ENCODE peak calls at places on chromosomes 1 and 21, in ten cellular contexts. V is tibial nerve, W is A549, E is GM23338, U is psoas muscle, S is sigmoid colon, A is Panc1, O is fibroblast of lung, D is ascending aorta, B is heart right ventricle. Q is an unnamed sample.

GRCh38 chr1:156511656-156512055 is 11.1 kb upstream of the MEF2D start:
- DNase-seq in A (no peak), D (no peak), V (no peak), E (no peak), U (no peak), B (no peak), W (peak; percentile 38), S (no peak), O (no peak), Q (no peak)

GRCh38 chr21:46392921-46393320 is 65.8 kb upstream of the DIP2A start:
- DNase-seq in O (peak; percentile 52), A (no peak), U (peak; percentile 78), S (peak; percentile 81), W (no peak), V (peak; percentile 41), D (no peak), B (peak; percentile 24), E (no peak), Q (peak; percentile 51)

GRCh38 chr1:25616932-25617625 is 488 bp downstream of the MAN1C1 start:
- DNase-seq in W (no peak), D (no peak), A (no peak), B (no peak), U (peak; percentile 60), E (peak; percentile 48), O (no peak), S (no peak), V (no peak), Q (peak; percentile 34)

GRCh38 chr1:221574529-221574928 is 167.4 kb downstream of the DUSP10 start:
- DNase-seq in V (no peak), E (no peak), S (no peak), O (peak; percentile 69), W (no peak), U (no peak), A (no peak), D (no peak), B (no peak), Q (no peak)

GRCh38 chr1:242425232-242425631 is 99.3 kb downstream of the PLD5 start:
- DNase-seq in B (no peak), E (peak; percentile 33), U (no peak), D (no peak), W (peak; percentile 8), S (no peak), A (no peak), V (no peak), O (no peak), Q (no peak)

GRCh38 chr1:159015440-159015909 is 5.8 kb downstream of the IFI16 start:
- DNase-seq in O (peak; percentile 86), W (no peak), A (no peak), V (no peak), S (peak; percentile 83), B (peak; percentile 66), U (peak; percentile 62), E (no peak), D (peak; percentile 30), Q (peak; percentile 62)

GRCh38 chr1:12296623-12297022 is 66.8 kb downstream of the VPS13D start:
- DNase-seq in V (no peak), U (no peak), A (no peak), D (no peak), S (no peak), O (peak; percentile 87), B (no peak), W (no peak), E (no peak), Q (no peak)

GRCh38 chr1:160154790-160155189 is 3.4 kb downstream of the ATP1A4 start:
- DNase-seq in B (no peak), W (no peak), E (no peak), A (no peak), U (no peak), V (no peak), S (no peak), O (no peak), D (no peak), Q (no peak)

GRCh38 chr1:110877364-110877763 is 4.4 kb downstream of the CD53 start:
- DNase-seq in E (no peak), B (no peak), O (no peak), V (no peak), D (no peak), W (no peak), U (no peak), S (no peak), A (no peak), Q (no peak)

GRCh38 chr1:110877776-110878175 is 4.8 kb downstream of the CD53 start:
- DNase-seq in V (no peak), D (no peak), B (no peak), E (no peak), S (no peak), A (no peak), U (no peak), W (no peak), O (no peak), Q (no peak)

GRCh38 chr1:110880708-110881374 is 7.9 kb downstream of the CD53 start:
- DNase-seq in A (no peak), O (no peak), B (no peak), D (no peak), W (no peak), E (no peak), V (no peak), S (no peak), U (no peak), Q (no peak)

GRCh38 chr1:110878993-110879392 is 6.0 kb downstream of the CD53 start:
- DNase-seq in A (no peak), E (no peak), V (no peak), B (no peak), D (no peak), S (no peak), W (no peak), O (no peak), U (no peak), Q (no peak)

DNA sequence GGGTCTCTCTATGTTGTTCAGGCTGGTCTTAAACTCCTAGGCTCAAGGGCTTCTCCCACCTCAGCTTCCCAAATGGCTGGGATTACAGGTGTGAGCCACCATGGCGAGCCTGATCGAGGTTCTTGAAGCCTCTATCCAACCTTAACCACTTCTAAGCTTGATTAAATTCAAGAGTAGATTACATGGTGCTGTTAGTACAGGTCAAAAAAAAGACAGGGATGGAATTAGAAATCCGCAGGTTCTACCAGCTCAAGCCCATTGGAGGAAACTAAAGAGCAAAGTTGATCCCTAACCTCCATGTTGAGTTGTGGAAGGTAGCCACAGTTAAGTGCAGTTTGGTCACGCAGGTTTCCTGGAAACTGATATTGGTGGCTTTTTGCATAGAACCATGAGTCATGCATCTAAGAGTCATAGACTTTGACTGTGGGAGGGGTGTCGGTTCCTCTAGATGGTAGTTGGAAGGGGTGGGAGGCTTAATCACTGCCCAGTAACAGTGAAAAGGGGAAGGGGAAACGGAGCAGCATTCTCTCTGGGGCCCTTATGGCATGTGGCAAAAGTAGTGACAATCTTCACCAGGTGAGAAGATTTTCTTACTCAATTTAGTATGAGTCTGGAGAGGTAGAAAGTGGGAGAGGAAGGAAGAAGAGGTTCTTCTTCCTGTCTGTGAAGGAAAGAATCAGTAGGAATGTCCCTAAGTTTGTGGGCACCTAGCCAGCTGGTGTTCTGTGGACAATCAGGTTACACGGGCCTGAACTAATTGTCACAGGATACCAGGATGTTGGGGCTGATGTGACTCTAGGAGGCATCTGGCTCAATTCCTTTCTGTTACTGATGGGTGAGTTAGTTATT is 7.0 kb downstream of the CD53 start:
- DNase-seq in U (no peak), B (no peak), E (no peak), V (no peak), W (no peak), D (no peak), S (no peak), A (no peak), O (no peak), Q (no peak)
- H3K27ac ChIP-seq in U (no peak overlapping the region), B (no peak overlapping the region), E (no peak overlapping the region), V (no peak overlapping the region), W (no peak overlapping the region), D (no peak overlapping the region), S (no peak overlapping the region), A (no peak overlapping the region), O (no peak overlapping the region), Q (no peak overlapping the region)

GRCh38 chr1:151277249-151277648 is 4.8 kb upstream of the ZNF687 start:
- DNase-seq in U (no peak), S (no peak), V (no peak), B (no peak), W (no peak), E (no peak), O (no peak), D (no peak), A (no peak), Q (no peak)

GRCh38 chr1:151281969-151282882 is at the start of gene ZNF687:
- DNase-seq in D (peak; percentile 100), W (peak; percentile 100), V (peak; percentile 100), B (peak; percentile 100), O (peak; percentile 100), U (peak; percentile 100), A (peak; percentile 97), S (peak; percentile 100), E (peak; percentile 100), Q (peak; percentile 100)

GRCh38 chr1:151284013-151284577 is 2.0 kb downstream of the ZNF687 start:
- DNase-seq in A (no peak), O (no peak), V (no peak), D (no peak), U (no peak), E (no peak), S (no peak), W (no peak), B (no peak), Q (no peak)

GRCh38 chr1:151282883-151283725 is 1.0 kb downstream of the ZNF687 start:
- DNase-seq in E (peak; percentile 79), W (peak; percentile 43), A (no peak), B (peak; percentile 32), U (peak; percentile 69), O (peak; percentile 13), S (peak; percentile 79), D (no peak), V (no peak), Q (peak; percentile 72)

DNA sequence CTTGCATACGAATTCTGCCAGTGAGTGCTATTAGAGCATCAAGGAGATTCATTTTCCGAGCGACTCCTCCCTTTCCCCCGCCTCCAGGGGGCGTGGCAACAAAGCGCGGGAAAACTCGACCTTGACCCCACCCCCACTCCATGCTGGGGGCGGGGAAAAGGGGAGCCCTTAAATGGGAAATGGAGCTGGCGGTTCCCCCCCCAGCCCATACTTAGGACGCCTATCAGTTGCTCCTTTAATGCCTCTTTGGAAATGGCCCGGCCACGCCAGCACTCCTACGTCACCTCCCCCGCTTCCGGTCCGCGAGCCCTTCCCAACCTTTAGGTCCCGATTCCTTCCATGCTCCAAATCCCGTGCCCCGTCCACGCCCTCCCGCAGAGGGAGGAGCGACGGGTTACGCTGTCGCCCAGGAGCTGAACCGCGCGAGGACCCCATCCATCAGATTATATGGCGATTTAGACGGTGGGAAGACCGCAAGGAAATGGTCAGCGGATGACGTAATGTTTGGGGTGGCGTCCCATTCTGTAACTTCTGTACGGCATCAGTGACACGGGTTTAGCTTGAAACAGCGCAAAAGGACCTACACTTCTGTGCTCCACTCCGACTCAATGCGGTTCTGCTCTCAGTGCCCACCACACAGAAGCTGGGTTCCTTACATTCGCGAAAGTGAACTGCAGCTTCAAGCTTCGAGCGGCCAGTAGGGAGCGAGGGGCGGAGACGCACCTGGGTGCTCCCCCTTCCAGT is 702 bp upstream of the ZNF687 start:
- DNase-seq in S (peak; percentile 99), W (peak; percentile 96), V (peak; percentile 95), U (peak; percentile 98), D (peak; percentile 93), B (peak; percentile 97), E (peak; percentile 98), A (peak; percentile 91), O (peak; percentile 96), Q (peak; percentile 98)
- H3K4me1 ChIP-seq in S (peaks cover 2% of the 10 kb centered on the region), W (peaks cover 13% of the 10 kb centered on the region), V (peaks cover 16% of the 10 kb centered on the region), U (peaks cover 21% of the 10 kb centered on the region), D (peaks cover 17% of the 10 kb centered on the region), B (peaks cover 43% of the 10 kb centered on the region), E (peaks cover 6% of the 10 kb centered on the region), A (peaks cover 14% of the 10 kb centered on the region), O (no peaks in the 10 kb centered on the region), Q (no peaks in the 10 kb centered on the region)

DNA sequence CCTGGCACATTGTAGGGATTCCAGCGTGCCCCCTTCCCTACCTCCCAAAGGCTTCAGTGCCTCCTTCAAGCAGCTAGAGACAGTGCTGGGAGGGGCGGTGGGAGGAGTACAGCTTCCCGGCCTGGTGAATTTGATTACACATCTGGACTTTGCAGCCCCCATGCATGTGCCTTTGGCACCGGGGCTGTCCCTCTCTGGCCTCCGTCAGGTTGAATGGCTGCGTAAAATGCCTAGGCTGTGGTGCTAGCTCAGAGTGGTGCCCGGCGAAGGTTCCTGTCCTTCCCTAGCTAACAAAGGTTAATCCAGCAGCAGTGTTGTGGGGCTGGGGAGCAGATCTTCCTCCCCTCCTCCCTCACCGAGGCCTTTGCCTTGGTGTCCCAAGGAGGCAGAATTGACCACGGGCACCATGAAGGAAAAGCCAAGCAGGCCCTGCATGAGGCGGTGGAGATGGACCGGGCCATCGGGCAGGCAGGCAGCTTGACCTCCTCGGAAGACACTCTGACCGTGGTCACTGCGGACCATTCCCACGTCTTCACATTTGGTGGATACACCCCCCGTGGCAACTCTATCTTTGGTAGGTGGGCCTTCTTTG is 66.2 kb downstream of the ALPL start:
- DNase-seq in O (no peak), U (no peak), E (no peak), D (no peak), A (no peak), S (no peak), V (no peak), W (no peak), B (no peak), Q (no peak)
- H3K27ac ChIP-seq in O (no peak overlapping the region), U (no peak overlapping the region), E (no peak overlapping the region), D (no peak overlapping the region), A (no peak overlapping the region), S (peak overlapping the region; percentile 60), V (no peak overlapping the region), W (no peak overlapping the region), B (peak overlapping the region; percentile 92), Q (peak overlapping the region; percentile 93)

GRCh38 chr1:53087332-53088285 is 25.6 kb downstream of the PODN start:
- DNase-seq in U (no peak), E (peak; percentile 80), B (peak; percentile 21), W (no peak), D (no peak), O (no peak), V (no peak), A (no peak), S (no peak), Q (no peak)
- H3K4me1 ChIP-seq in U (no peaks in the 10 kb centered on the region), E (no peaks in the 10 kb centered on the region), B (peaks cover 7% of the 10 kb centered on the region), W (peaks cover 24% of the 10 kb centered on the region), D (no peaks in the 10 kb centered on the region), O (peaks cover 10% of the 10 kb centered on the region), V (peaks cover 9% of the 10 kb centered on the region), A (peaks cover 4% of the 10 kb centered on the region), S (no peaks in the 10 kb centered on the region), Q (peaks cover 8% of the 10 kb centered on the region)